ENCODE peak calls at places on chromosomes 7 and 10, in four cellular contexts. One of them, this sample, is unnamed.

GRCh38 chr10:93079663-93080349 is 6.1 kb downstream of the CYP26A1 start:
- DNase-seq in AG04450: no peak
- DNase-seq in dorsolateral prefrontal cortex: no peak
- DNase-seq in adrenal gland: peak; percentile 46
- DNase-seq in this sample: no peak

GRCh38 chr10:63707254-63707910 is 186.2 kb downstream of the REEP3 start:
- DNase-seq in adrenal gland: no peak
- DNase-seq in AG04450: peak; percentile 94
- DNase-seq in dorsolateral prefrontal cortex: no peak
- DNase-seq in this sample: peak; percentile 63

GRCh38 chr7:102431617-102432298 is 1.6 kb upstream of the ORAI2 start:
- DNase-seq in adrenal gland: peak; percentile 87
- DNase-seq in AG04450: no peak
- DNase-seq in dorsolateral prefrontal cortex: peak; percentile 66
- DNase-seq in this sample: peak; percentile 71

GRCh38 chr10:11058965-11059364 is 41.3 kb downstream of the CELF2 start:
- DNase-seq in dorsolateral prefrontal cortex: no peak
- DNase-seq in adrenal gland: no peak
- DNase-seq in AG04450: peak; percentile 38
- DNase-seq in this sample: no peak

GRCh38 chr7:81231203-81231922 is 312.5 kb upstream of the SEMA3C start:
- DNase-seq in adrenal gland: no peak
- DNase-seq in AG04450: no peak
- DNase-seq in dorsolateral prefrontal cortex: no peak
- DNase-seq in this sample: no peak

GRCh38 chr10:131775444-131775832 is 125.4 kb upstream of the PPP2R2D start:
- DNase-seq in adrenal gland: no peak
- DNase-seq in dorsolateral prefrontal cortex: peak; percentile 36
- DNase-seq in AG04450: no peak
- DNase-seq in this sample: no peak

GRCh38 chr10:97195654-97196212 is 10.0 kb upstream of the SLIT1 start:
- DNase-seq in adrenal gland: no peak
- DNase-seq in dorsolateral prefrontal cortex: no peak
- DNase-seq in AG04450: no peak
- DNase-seq in this sample: no peak

GRCh38 chr10:30002438-30003266 is 56.7 kb downstream of the JCAD start:
- DNase-seq in adrenal gland: peak; percentile 89
- DNase-seq in dorsolateral prefrontal cortex: peak; percentile 66
- DNase-seq in AG04450: no peak
- DNase-seq in this sample: no peak

GRCh38 chr10:80452688-80453391 is 1.3 kb upstream of the TSPAN14 start:
- DNase-seq in adrenal gland: no peak
- DNase-seq in dorsolateral prefrontal cortex: no peak
- DNase-seq in AG04450: no peak
- DNase-seq in this sample: no peak

GRCh38 chr7:108461855-108462254 is 5.6 kb upstream of the NRCAM start:
- DNase-seq in AG04450: no peak
- DNase-seq in dorsolateral prefrontal cortex: no peak
- DNase-seq in adrenal gland: peak; percentile 70
- DNase-seq in this sample: no peak

GRCh38 chr10:100562008-100562672 is 26.4 kb downstream of the HIF1AN start:
- DNase-seq in adrenal gland: peak; percentile 83
- DNase-seq in dorsolateral prefrontal cortex: peak; percentile 76
- DNase-seq in AG04450: no peak
- DNase-seq in this sample: peak; percentile 77

GRCh38 chr10:31937371-31937770 is 8.7 kb upstream of the ARHGAP12 start:
- DNase-seq in dorsolateral prefrontal cortex: no peak
- DNase-seq in AG04450: no peak
- DNase-seq in adrenal gland: no peak
- DNase-seq in this sample: no peak

GRCh38 chr10:84525120-84525806 is 196.9 kb downstream of the CCSER2 start:
- DNase-seq in AG04450: no peak
- DNase-seq in dorsolateral prefrontal cortex: no peak
- DNase-seq in adrenal gland: no peak
- DNase-seq in this sample: no peak

GRCh38 chr7:75945297-75946168 is 30.6 kb downstream of the POR start:
- DNase-seq in adrenal gland: peak; percentile 85
- DNase-seq in dorsolateral prefrontal cortex: no peak
- DNase-seq in AG04450: no peak
- DNase-seq in this sample: no peak

GRCh38 chr10:48725708-48726107 is 41.0 kb downstream of the WDFY4 start:
- DNase-seq in dorsolateral prefrontal cortex: no peak
- DNase-seq in AG04450: no peak
- DNase-seq in adrenal gland: no peak
- DNase-seq in this sample: no peak

GRCh38 chr7:79774150-79774549 is 320.7 kb upstream of the MAGI2 start:
- DNase-seq in AG04450: no peak
- DNase-seq in adrenal gland: no peak
- DNase-seq in dorsolateral prefrontal cortex: no peak
- DNase-seq in this sample: no peak

GRCh38 chr7:5567810-5568209 is 144.2 kb upstream of the TNRC18 start:
- DNase-seq in AG04450: no peak
- DNase-seq in dorsolateral prefrontal cortex: no peak
- DNase-seq in adrenal gland: no peak
- DNase-seq in this sample: no peak

GRCh38 chr7:123537026-123537642 is 2.7 kb upstream of the IQUB start:
- DNase-seq in dorsolateral prefrontal cortex: no peak
- DNase-seq in adrenal gland: no peak
- DNase-seq in AG04450: no peak
- DNase-seq in this sample: no peak

GRCh38 chr7:39421251-39421650 is 145.0 kb upstream of the YAE1 start:
- DNase-seq in dorsolateral prefrontal cortex: no peak
- DNase-seq in AG04450: no peak
- DNase-seq in adrenal gland: no peak
- DNase-seq in this sample: no peak

GRCh38 chr10:75108684-75109458 is 2.6 kb upstream of the SAMD8 start:
- DNase-seq in AG04450: no peak
- DNase-seq in adrenal gland: no peak
- DNase-seq in dorsolateral prefrontal cortex: no peak
- DNase-seq in this sample: no peak

GRCh38 chr7:135251502-135252327 is 18.1 kb downstream of the STRA8 start:
- DNase-seq in dorsolateral prefrontal cortex: no peak
- DNase-seq in adrenal gland: no peak
- DNase-seq in AG04450: no peak
- DNase-seq in this sample: no peak

GRCh38 chr10:43249151-43249961 is 17.5 kb downstream of the RASGEF1A start:
- DNase-seq in dorsolateral prefrontal cortex: no peak
- DNase-seq in AG04450: no peak
- DNase-seq in adrenal gland: peak; percentile 25
- DNase-seq in this sample: no peak

GRCh38 chr7:121275204-121275603 is 53.6 kb upstream of the WNT16 start:
- DNase-seq in adrenal gland: no peak
- DNase-seq in AG04450: no peak
- DNase-seq in dorsolateral prefrontal cortex: no peak
- DNase-seq in this sample: no peak

GRCh38 chr7:52764502-52765169 is 270.8 kb upstream of the POM121L12 start:
- DNase-seq in AG04450: no peak
- DNase-seq in adrenal gland: no peak
- DNase-seq in dorsolateral prefrontal cortex: no peak
- DNase-seq in this sample: no peak

GRCh38 chr7:16743207-16743606 is 10.3 kb upstream of the TSPAN13 start:
- DNase-seq in dorsolateral prefrontal cortex: no peak
- DNase-seq in adrenal gland: no peak
- DNase-seq in AG04450: peak; percentile 10
- DNase-seq in this sample: no peak

GRCh38 chr10:118922226-118922625 is 107.3 kb upstream of the NANOS1 start:
- DNase-seq in dorsolateral prefrontal cortex: no peak
- DNase-seq in adrenal gland: no peak
- DNase-seq in AG04450: no peak
- DNase-seq in this sample: no peak

GRCh38 chr10:116663342-116663741 is 42.6 kb downstream of the PNLIPRP2 start:
- DNase-seq in AG04450: no peak
- DNase-seq in dorsolateral prefrontal cortex: no peak
- DNase-seq in adrenal gland: no peak
- DNase-seq in this sample: no peak

GRCh38 chr7:158125091-158125490 is 462.5 kb downstream of the PTPRN2 start:
- DNase-seq in AG04450: no peak
- DNase-seq in adrenal gland: no peak
- DNase-seq in dorsolateral prefrontal cortex: no peak
- DNase-seq in this sample: no peak

GRCh38 chr7:111821076-111821475 is 258.8 kb upstream of the IMMP2L start:
- DNase-seq in dorsolateral prefrontal cortex: no peak
- DNase-seq in AG04450: no peak
- DNase-seq in adrenal gland: no peak
- DNase-seq in this sample: no peak
- TF ChIP-seq CTCF in dorsolateral prefrontal cortex: no peak
- TF ChIP-seq CTCF in AG04450: no peak
- TF ChIP-seq CTCF in adrenal gland: no peak
- TF ChIP-seq CTCF in this sample: no peak

GRCh38 chr7:118109607-118110006 is 74.4 kb upstream of the LSM8 start:
- DNase-seq in AG04450: no peak
- DNase-seq in dorsolateral prefrontal cortex: no peak
- DNase-seq in adrenal gland: no peak
- DNase-seq in this sample: no peak

GRCh38 chr7:118110178-118110577 is 73.8 kb upstream of the LSM8 start:
- DNase-seq in AG04450: no peak
- DNase-seq in adrenal gland: no peak
- DNase-seq in dorsolateral prefrontal cortex: no peak
- DNase-seq in this sample: no peak

DNA sequence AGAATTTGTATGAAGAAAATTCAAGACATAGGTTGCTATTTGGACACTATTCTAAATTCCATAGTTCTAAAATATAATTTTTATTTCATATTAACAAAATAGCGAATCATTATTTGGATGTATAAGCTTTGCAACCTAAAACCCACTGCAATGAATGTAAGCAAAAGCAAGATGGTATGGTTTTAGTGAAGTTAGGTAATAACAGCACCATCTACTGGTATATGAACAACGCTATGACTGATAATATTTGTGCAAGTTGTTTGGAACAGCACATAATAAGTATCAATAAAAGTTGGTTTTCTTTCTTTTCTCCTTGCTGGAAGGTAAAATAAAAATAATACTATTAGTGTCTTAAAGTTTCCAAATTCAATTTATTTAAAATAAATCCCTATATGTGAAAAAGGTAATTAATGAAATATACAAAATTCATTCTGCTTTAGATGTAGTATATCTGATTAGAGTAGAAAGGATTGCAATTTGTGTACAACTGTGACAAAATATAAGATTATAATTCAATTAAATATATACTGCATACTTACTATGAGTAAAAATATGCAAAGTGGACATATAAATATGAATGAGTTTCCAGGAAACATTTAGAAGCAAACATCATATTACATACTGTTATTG is 79.0 kb upstream of the LSM8 start:
- DNase-seq in adrenal gland: no peak
- DNase-seq in AG04450: no peak
- DNase-seq in dorsolateral prefrontal cortex: no peak
- DNase-seq in this sample: no peak
- TF ChIP-seq CTCF in adrenal gland: peak; percentile 31
- TF ChIP-seq CTCF in AG04450: peak; percentile 66
- TF ChIP-seq CTCF in dorsolateral prefrontal cortex: peak; percentile 61
- TF ChIP-seq CTCF in this sample: peak; percentile 55

GRCh38 chr7:520503-521161 is 986 bp upstream of the PDGFA start:
- DNase-seq in dorsolateral prefrontal cortex: no peak
- DNase-seq in adrenal gland: no peak
- DNase-seq in AG04450: no peak
- DNase-seq in this sample: no peak
- TF ChIP-seq CTCF in dorsolateral prefrontal cortex: no peak
- TF ChIP-seq CTCF in adrenal gland: no peak
- TF ChIP-seq CTCF in AG04450: no peak
- TF ChIP-seq CTCF in this sample: peak; percentile 24

DNA sequence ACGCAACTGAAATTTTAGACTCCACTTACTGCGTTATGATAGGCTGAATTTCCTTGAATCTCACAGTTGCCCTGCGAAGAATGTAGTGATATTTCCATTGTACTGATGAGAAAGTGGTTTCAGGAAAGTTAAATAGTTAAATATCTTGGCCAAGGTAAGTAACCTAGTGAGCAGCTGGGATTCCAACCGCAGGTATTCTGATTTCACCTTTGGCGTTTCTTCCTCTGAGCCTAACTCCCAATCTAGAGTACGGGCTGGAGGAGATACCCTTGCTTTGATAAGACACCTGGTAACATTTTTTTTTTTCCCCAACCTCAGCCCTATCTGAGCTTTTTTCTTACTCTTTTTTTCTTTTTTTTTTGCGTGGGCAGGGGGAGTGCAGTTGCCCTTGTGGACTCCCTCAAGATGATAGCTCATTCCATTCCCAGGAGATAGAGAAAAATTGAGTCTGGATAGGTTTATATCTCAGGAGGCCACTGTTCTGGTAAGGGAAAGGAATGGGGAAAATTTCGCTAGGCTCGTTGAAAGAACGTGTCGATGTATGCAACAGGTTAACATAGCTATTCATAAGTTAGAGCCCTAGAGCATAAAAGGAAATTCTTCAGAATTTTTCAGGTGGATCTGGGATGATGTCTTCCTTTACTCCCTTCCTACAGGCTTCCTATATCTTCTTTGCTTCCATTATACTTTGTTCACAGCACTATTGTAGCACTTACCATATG is 3.1 kb upstream of the TAS2R38 start:
- DNase-seq in dorsolateral prefrontal cortex: no peak
- DNase-seq in adrenal gland: no peak
- DNase-seq in AG04450: no peak
- DNase-seq in this sample: no peak
- TF ChIP-seq CTCF in dorsolateral prefrontal cortex: peak; percentile 35
- TF ChIP-seq CTCF in adrenal gland: no peak
- TF ChIP-seq CTCF in AG04450: no peak
- TF ChIP-seq CTCF in this sample: no peak

GRCh38 chr10:50552771-50553535 is 70.8 kb downstream of the SGMS1 start:
- DNase-seq in AG04450: no peak
- DNase-seq in dorsolateral prefrontal cortex: no peak
- DNase-seq in adrenal gland: no peak
- DNase-seq in this sample: no peak
- TF ChIP-seq CTCF in AG04450: peak; percentile 45
- TF ChIP-seq CTCF in dorsolateral prefrontal cortex: peak; percentile 17
- TF ChIP-seq CTCF in adrenal gland: peak; percentile 16
- TF ChIP-seq CTCF in this sample: peak; percentile 28

This sample was measured in GM06990.